ENCODE peak calls at places on chromosome 12, in five cellular contexts. T, D, N, Y and G are unnamed samples. For H3K27me3 and H3K9me3, the result is how much of the 10 kb centered on the place peaks cover.

GRCh38 chr12:7136071-7136470 is 5.9 kb downstream of the CLSTN3 start:
- DNase-seq in T (no peak), Y (no peak), D (no peak), N (no peak), G (no peak)

GRCh38 chr12:113071063-113071426 is 14.5 kb downstream of the DTX1 start:
- DNase-seq in D (no peak), Y (no peak), T (no peak), N (no peak), G (no peak)

GRCh38 chr12:120094485-120094884 is 22.1 kb downstream of the RAB35 start:
- DNase-seq in T (no peak), N (no peak), Y (no peak), D (no peak), G (no peak)

GRCh38 chr12:58922849-58923248 is 2.5 kb upstream of the LRIG3 start:
- DNase-seq in Y (no peak), N (no peak), T (no peak), D (no peak), G (no peak)

GRCh38 chr12:96989916-96990315 is 82.9 kb downstream of the NEDD1 start:
- DNase-seq in D (no peak), T (no peak), N (peak), Y (no peak), G (no peak)

GRCh38 chr12:19507823-19508222 is 68.5 kb downstream of the AEBP2 start:
- DNase-seq in D (no peak), N (no peak), Y (no peak), T (no peak), G (no peak)

GRCh38 chr12:125161712-125162023 is 96.4 kb downstream of the AACS start:
- DNase-seq in Y (no peak), D (no peak), T (no peak), N (no peak), G (no peak)

GRCh38 chr12:31117203-31118011 is 43.7 kb downstream of the DDX11 start:
- DNase-seq in N (peak), T (no peak), D (peak), Y (peak), G (no peak)

GRCh38 chr12:108597559-108598471 is at the start of gene TMEM119:
- DNase-seq in N (no peak), Y (no peak), T (no peak), D (no peak), G (no peak)

GRCh38 chr12:113591480-113591971 is 119.9 kb upstream of the LHX5 start:
- DNase-seq in Y (no peak), N (peak), D (no peak), T (no peak), G (no peak)

GRCh38 chr12:101637936-101638335 is 43.2 kb downstream of the MYBPC1 start:
- DNase-seq in N (no peak), T (no peak), D (no peak), Y (no peak), G (no peak)

GRCh38 chr12:15772405-15773018 is 16.7 kb downstream of the EPS8 start:
- DNase-seq in D (no peak), N (no peak), T (no peak), Y (no peak), G (no peak)

GRCh38 chr12:113443030-113443539 is 20.9 kb downstream of the SDSL start:
- DNase-seq in D (no peak), T (no peak), Y (no peak), N (no peak), G (no peak)

GRCh38 chr12:2070440-2071045 is 17.8 kb downstream of the CACNA1C start:
- DNase-seq in N (no peak), D (no peak), Y (no peak), T (no peak), G (no peak)

GRCh38 chr12:50732591-50732990 is 31.3 kb upstream of the ATF1 start:
- DNase-seq in T (no peak), N (no peak), D (no peak), Y (no peak), G (no peak)

GRCh38 chr12:69934011-69934410 is 109.0 kb downstream of the MYRFL start:
- DNase-seq in T (no peak), D (no peak), N (no peak), Y (no peak), G (no peak)

GRCh38 chr12:98516184-98516873 is 939 bp downstream of the TMPO start:
- DNase-seq in D (peak), Y (peak), T (peak), N (peak), G (no peak)

GRCh38 chr12:68341822-68342221 is 9.7 kb upstream of the MDM1 start:
- DNase-seq in Y (no peak), D (no peak), T (no peak), N (no peak), G (no peak)

GRCh38 chr12:68345763-68346162 is 13.6 kb upstream of the MDM1 start:
- DNase-seq in D (no peak), T (no peak), Y (no peak), N (no peak), G (peak)

GRCh38 chr12:68342966-68343365 is 10.8 kb upstream of the MDM1 start:
- DNase-seq in D (no peak), T (no peak), Y (no peak), N (no peak), G (no peak)

GRCh38 chr12:68340404-68341270 is 8.5 kb upstream of the MDM1 start:
- DNase-seq in D (no peak), Y (no peak), T (no peak), N (no peak), G (no peak)

GRCh38 chr12:68344126-68344525 is 12.0 kb upstream of the MDM1 start:
- DNase-seq in N (no peak), T (no peak), D (no peak), Y (no peak), G (no peak)
- H3K27me3 ChIP-seq in N (under half), T (under half), D (under half), Y (under half), G (under half)

DNA sequence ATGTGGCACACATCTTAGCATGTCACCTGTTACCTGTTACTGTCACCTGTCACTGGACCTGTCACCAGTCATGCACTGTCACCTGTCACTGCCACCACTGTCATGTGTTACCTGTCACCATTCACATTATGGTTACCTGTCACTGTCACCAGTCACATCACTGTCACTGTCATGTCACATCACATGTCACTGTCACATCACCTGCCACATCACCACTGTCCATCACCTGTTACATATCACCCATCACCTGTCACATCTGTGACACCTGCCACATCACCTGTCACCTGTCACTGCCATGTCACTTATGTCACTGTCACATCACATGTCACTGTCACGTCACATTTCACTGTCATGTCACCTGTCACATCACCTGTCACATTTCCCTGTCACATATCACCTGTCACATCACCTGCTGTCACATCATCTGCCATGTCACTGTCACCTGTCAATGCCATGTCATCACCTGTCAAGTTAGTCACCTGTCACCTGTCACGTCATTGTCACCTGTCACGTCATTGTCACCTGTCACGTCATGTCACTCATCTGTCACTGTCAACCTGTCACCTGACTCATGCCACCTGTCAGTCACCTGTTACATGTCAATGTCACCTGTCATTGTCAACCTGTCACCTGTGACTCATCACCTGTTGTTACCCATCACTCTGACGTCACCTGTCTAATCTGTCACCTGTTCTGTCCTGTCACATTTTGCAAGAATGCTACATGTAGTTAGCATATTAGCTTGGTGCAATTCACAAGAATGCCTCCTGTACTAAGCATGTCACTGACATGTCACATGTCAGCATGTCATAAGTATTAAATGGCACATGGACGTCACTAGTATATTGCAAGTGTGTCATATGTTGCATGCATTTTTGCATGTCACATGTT is 29.0 kb upstream of the TESC start:
- DNase-seq in Y (no peak), N (no peak), T (no peak), D (no peak), G (no peak)
- H3K9me3 ChIP-seq in Y (under half), N (under half), T (under half), D (under half), G (under half)

GRCh38 chr12:84329933-84330332 is 582.7 kb downstream of the SLC6A15 start:
- DNase-seq in D (no peak), N (no peak), Y (no peak), T (no peak), G (no peak)
- TF ChIP-seq EP300 in D (no peak), N (no peak), Y (no peak), T (no peak), G (no peak)

GRCh38 chr12:52708010-52708409 is 4.7 kb upstream of the KRT77 start:
- DNase-seq in N (no peak), T (no peak), D (no peak), Y (no peak), G (no peak)
- H3K27me3 ChIP-seq in N (under half), T (under half), D (under half), Y (under half), G (under half)

DNA sequence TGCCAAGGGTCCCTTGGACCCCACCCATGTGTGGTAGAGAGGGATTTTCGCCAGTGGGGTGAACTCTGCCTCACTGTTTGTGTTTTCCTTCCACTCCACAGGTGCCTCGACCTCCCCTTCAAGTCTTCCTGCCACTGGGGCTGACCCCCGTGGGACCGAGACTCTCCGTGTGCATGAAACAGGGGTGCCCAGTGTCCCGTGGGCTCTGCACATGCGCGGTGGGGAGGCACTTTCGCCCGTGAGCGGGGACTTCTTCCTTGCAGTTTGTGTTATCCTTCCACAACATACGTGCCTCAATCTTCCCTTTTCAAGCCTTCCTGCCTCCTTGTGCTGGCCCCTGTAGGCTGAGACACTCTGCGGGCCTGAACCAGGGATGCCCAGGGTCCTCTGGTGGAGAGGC is 362.4 kb downstream of the ALG10 start:
- DNase-seq in T (no peak), D (no peak), Y (no peak), N (no peak), G (no peak)
- H3K9me3 ChIP-seq in T (under half), D (half or more), Y (under half), N (half or more), G (under half)

GRCh38 chr12:46664771-46665287 is 161.0 kb downstream of the SLC38A4 start:
- DNase-seq in N (no peak), T (no peak), D (no peak), Y (no peak), G (no peak)
- TF ChIP-seq EP300 in N (no peak), T (no peak), D (no peak), Y (no peak), G (no peak)